ENCODE peak calls at places on chromosomes 3 and 15, in eight cellular contexts. One of them, this sample, is unnamed.

GRCh38 chr3:129023909-129024308 is 22.8 kb downstream of the EFCC1 start:
- DNase-seq in AG08395: no peak
- DNase-seq in left cardiac atrium: no peak
- DNase-seq in AG09319: no peak
- DNase-seq in endothelial cell: no peak
- DNase-seq in activated naive CD4-positive, alpha-beta T cell treated with Interleukin-2 at 50 U/mL for 16 hours: no peak
- DNase-seq in lung: no peak
- DNase-seq in WTC11: no peak
- DNase-seq in this sample: no peak

GRCh38 chr15:43168192-43169107 is 16.8 kb upstream of the CCNDBP1 start:
- DNase-seq in AG08395: no peak
- DNase-seq in left cardiac atrium: no peak
- DNase-seq in AG09319: no peak
- DNase-seq in endothelial cell: no peak
- DNase-seq in activated naive CD4-positive, alpha-beta T cell treated with Interleukin-2 at 50 U/mL for 16 hours: no peak
- DNase-seq in lung: no peak
- DNase-seq in WTC11: no peak
- DNase-seq in this sample: no peak

GRCh38 chr3:187875868-187876267 is 130.6 kb upstream of the BCL6 start:
- DNase-seq in AG08395: no peak
- DNase-seq in left cardiac atrium: no peak
- DNase-seq in AG09319: no peak
- DNase-seq in endothelial cell: no peak
- DNase-seq in activated naive CD4-positive, alpha-beta T cell treated with Interleukin-2 at 50 U/mL for 16 hours: no peak
- DNase-seq in lung: no peak
- DNase-seq in WTC11: no peak
- DNase-seq in this sample: no peak

GRCh38 chr3:119181765-119182164 is 8.4 kb downstream of the UPK1B start:
- DNase-seq in AG08395: peak
- DNase-seq in left cardiac atrium: no peak
- DNase-seq in AG09319: no peak
- DNase-seq in endothelial cell: no peak
- DNase-seq in activated naive CD4-positive, alpha-beta T cell treated with Interleukin-2 at 50 U/mL for 16 hours: no peak
- DNase-seq in lung: no peak
- DNase-seq in WTC11: no peak
- DNase-seq in this sample: no peak

GRCh38 chr3:73314182-73314951 is 252.9 kb downstream of the EBLN2 start:
- DNase-seq in AG08395: no peak
- DNase-seq in left cardiac atrium: no peak
- DNase-seq in AG09319: no peak
- DNase-seq in endothelial cell: no peak
- DNase-seq in activated naive CD4-positive, alpha-beta T cell treated with Interleukin-2 at 50 U/mL for 16 hours: no peak
- DNase-seq in lung: no peak
- DNase-seq in WTC11: no peak
- DNase-seq in this sample: no peak

GRCh38 chr3:12984023-12984823 is 89.0 kb downstream of the IQSEC1 start:
- DNase-seq in AG08395: peak
- DNase-seq in left cardiac atrium: peak
- DNase-seq in AG09319: peak
- DNase-seq in endothelial cell: peak
- DNase-seq in activated naive CD4-positive, alpha-beta T cell treated with Interleukin-2 at 50 U/mL for 16 hours: peak
- DNase-seq in lung: peak
- DNase-seq in WTC11: peak
- DNase-seq in this sample: peak

GRCh38 chr3:171792549-171792948 is 17.7 kb downstream of the PLD1 start:
- DNase-seq in AG08395: no peak
- DNase-seq in left cardiac atrium: no peak
- DNase-seq in AG09319: no peak
- DNase-seq in endothelial cell: no peak
- DNase-seq in activated naive CD4-positive, alpha-beta T cell treated with Interleukin-2 at 50 U/mL for 16 hours: no peak
- DNase-seq in lung: no peak
- DNase-seq in WTC11: no peak
- DNase-seq in this sample: no peak

GRCh38 chr3:13667330-13667729 is 118.4 kb downstream of the FBLN2 start:
- DNase-seq in AG08395: no peak
- DNase-seq in left cardiac atrium: no peak
- DNase-seq in AG09319: no peak
- DNase-seq in endothelial cell: no peak
- DNase-seq in activated naive CD4-positive, alpha-beta T cell treated with Interleukin-2 at 50 U/mL for 16 hours: no peak
- DNase-seq in lung: no peak
- DNase-seq in WTC11: no peak
- DNase-seq in this sample: no peak

GRCh38 chr3:39192490-39193092 is at the start of gene XIRP1:
- DNase-seq in AG08395: no peak
- DNase-seq in left cardiac atrium: no peak
- DNase-seq in AG09319: no peak
- DNase-seq in endothelial cell: no peak
- DNase-seq in activated naive CD4-positive, alpha-beta T cell treated with Interleukin-2 at 50 U/mL for 16 hours: peak
- DNase-seq in lung: no peak
- DNase-seq in WTC11: no peak
- DNase-seq in this sample: no peak

GRCh38 chr3:193572426-193572908 is 17.8 kb upstream of the ATP13A4 start:
- DNase-seq in AG08395: peak
- DNase-seq in left cardiac atrium: peak
- DNase-seq in AG09319: peak
- DNase-seq in endothelial cell: peak
- DNase-seq in activated naive CD4-positive, alpha-beta T cell treated with Interleukin-2 at 50 U/mL for 16 hours: peak
- DNase-seq in lung: peak
- DNase-seq in WTC11: peak
- DNase-seq in this sample: peak

GRCh38 chr3:106428565-106428994 is 559.8 kb upstream of the CBLB start:
- DNase-seq in AG08395: peak
- DNase-seq in left cardiac atrium: no peak
- DNase-seq in AG09319: peak
- DNase-seq in endothelial cell: no peak
- DNase-seq in activated naive CD4-positive, alpha-beta T cell treated with Interleukin-2 at 50 U/mL for 16 hours: peak
- DNase-seq in lung: no peak
- DNase-seq in WTC11: no peak
- DNase-seq in this sample: peak

GRCh38 chr3:132368962-132369361 is 48.3 kb upstream of the DNAJC13 start:
- DNase-seq in AG08395: no peak
- DNase-seq in left cardiac atrium: no peak
- DNase-seq in AG09319: no peak
- DNase-seq in endothelial cell: no peak
- DNase-seq in activated naive CD4-positive, alpha-beta T cell treated with Interleukin-2 at 50 U/mL for 16 hours: no peak
- DNase-seq in lung: no peak
- DNase-seq in WTC11: no peak
- DNase-seq in this sample: no peak

GRCh38 chr3:195914648-195915473 is 6.5 kb upstream of the TNK2 start:
- DNase-seq in AG08395: peak
- DNase-seq in left cardiac atrium: peak
- DNase-seq in AG09319: peak
- DNase-seq in endothelial cell: peak
- DNase-seq in activated naive CD4-positive, alpha-beta T cell treated with Interleukin-2 at 50 U/mL for 16 hours: peak
- DNase-seq in lung: peak
- DNase-seq in WTC11: peak
- DNase-seq in this sample: peak

GRCh38 chr15:69885182-69886041 is 212.3 kb downstream of the TLE3 start:
- DNase-seq in AG08395: no peak
- DNase-seq in left cardiac atrium: no peak
- DNase-seq in AG09319: no peak
- DNase-seq in endothelial cell: no peak
- DNase-seq in activated naive CD4-positive, alpha-beta T cell treated with Interleukin-2 at 50 U/mL for 16 hours: no peak
- DNase-seq in lung: no peak
- DNase-seq in WTC11: no peak
- DNase-seq in this sample: no peak

GRCh38 chr3:143150979-143151726 is 31.6 kb downstream of the CHST2 start:
- DNase-seq in AG08395: peak
- DNase-seq in left cardiac atrium: peak
- DNase-seq in AG09319: no peak
- DNase-seq in endothelial cell: no peak
- DNase-seq in activated naive CD4-positive, alpha-beta T cell treated with Interleukin-2 at 50 U/mL for 16 hours: no peak
- DNase-seq in lung: no peak
- DNase-seq in WTC11: no peak
- DNase-seq in this sample: no peak

GRCh38 chr3:76131396-76132153 is 346.2 kb upstream of the ZNF717 start:
- DNase-seq in AG08395: peak
- DNase-seq in left cardiac atrium: no peak
- DNase-seq in AG09319: no peak
- DNase-seq in endothelial cell: no peak
- DNase-seq in activated naive CD4-positive, alpha-beta T cell treated with Interleukin-2 at 50 U/mL for 16 hours: no peak
- DNase-seq in lung: no peak
- DNase-seq in WTC11: no peak
- DNase-seq in this sample: no peak

GRCh38 chr3:187777331-187778046 is 32.2 kb upstream of the BCL6 start:
- DNase-seq in AG08395: peak
- DNase-seq in left cardiac atrium: no peak
- DNase-seq in AG09319: no peak
- DNase-seq in endothelial cell: no peak
- DNase-seq in activated naive CD4-positive, alpha-beta T cell treated with Interleukin-2 at 50 U/mL for 16 hours: peak
- DNase-seq in lung: no peak
- DNase-seq in WTC11: no peak
- DNase-seq in this sample: no peak

GRCh38 chr15:75989045-75989444 is 23.2 kb downstream of the NRG4 start:
- DNase-seq in AG08395: peak
- DNase-seq in left cardiac atrium: no peak
- DNase-seq in AG09319: peak
- DNase-seq in endothelial cell: no peak
- DNase-seq in activated naive CD4-positive, alpha-beta T cell treated with Interleukin-2 at 50 U/mL for 16 hours: no peak
- DNase-seq in lung: no peak
- DNase-seq in WTC11: no peak
- DNase-seq in this sample: no peak